ENCODE peak calls at places on chromosomes 2 and 18, in ten cellular contexts. H is CD4-positive, alpha-beta T cell; M is cardiac fibroblast; P is EH; Z is IMR-90; J is activated T-helper 1 cell treated with Interleukin-2 at 50 U/mL for 16 hours; S is activated CD4-positive, alpha-beta T cell treated with anti-CD3 and anti-CD28 coated beads for 24 hours; R is stimulated activated CD8-positive, alpha-beta memory T cell treated with anti-CD3 and anti-CD28 coated beads, Interleukin-7, amount 100 ng/mL, for 1 hour; I is stimulated activated CD4-positive, alpha-beta T cell treated with anti-CD3 and anti-CD28 coated beads, Interleukin-2, amount 100 ng/mL, for 48 hours; T is KG1. E is an unnamed sample.

GRCh38 chr18:23259701-23260661 is 124.7 kb downstream of the CABLES1 start:
- DNase-seq in H (no peak), M (peak), P (peak), Z (peak), J (no peak), S (no peak), R (no peak), I (peak), T (peak), E (peak)

GRCh38 chr2:119943058-119943457 is 69.8 kb upstream of the EPB41L5 start:
- DNase-seq in H (no peak), M (peak), P (no peak), Z (no peak), J (no peak), S (no peak), R (no peak), I (no peak), T (no peak), E (no peak)

GRCh38 chr2:213420829-213421385 is 136.6 kb downstream of the SPAG16 start:
- DNase-seq in H (no peak), M (no peak), P (no peak), Z (no peak), J (no peak), S (no peak), R (no peak), I (no peak), T (no peak), E (no peak)

GRCh38 chr2:101041413-101041812 is 39.3 kb downstream of the RPL31 start:
- DNase-seq in H (no peak), M (peak), P (no peak), Z (no peak), J (no peak), S (no peak), R (no peak), I (no peak), T (no peak), E (no peak)

GRCh38 chr2:221446140-221446539 is 126.0 kb downstream of the EPHA4 start:
- DNase-seq in H (no peak), M (no peak), P (no peak), Z (no peak), J (no peak), S (no peak), R (no peak), I (no peak), T (no peak), E (no peak)

GRCh38 chr2:85356186-85356585 is 1.6 kb downstream of the ELMOD3 start:
- DNase-seq in H (no peak), M (no peak), P (no peak), Z (no peak), J (no peak), S (no peak), R (no peak), I (no peak), T (no peak), E (no peak)

GRCh38 chr2:38750011-38750792 is 959 bp downstream of the SRSF7 start:
- DNase-seq in H (peak), M (peak), P (peak), Z (peak), J (peak), S (peak), R (peak), I (peak), T (no peak), E (no peak)

GRCh38 chr2:39118786-39119499 is 1.9 kb downstream of the SOS1 start:
- DNase-seq in H (no peak), M (no peak), P (no peak), Z (no peak), J (no peak), S (no peak), R (no peak), I (no peak), T (no peak), E (no peak)

GRCh38 chr2:102703748-102704147 is 58.1 kb upstream of the TMEM182 start:
- DNase-seq in H (no peak), M (peak), P (peak), Z (peak), J (no peak), S (no peak), R (no peak), I (no peak), T (no peak), E (no peak)

GRCh38 chr18:59810740-59811520 is 88.9 kb upstream of the PMAIP1 start:
- DNase-seq in H (no peak), M (peak), P (no peak), Z (no peak), J (no peak), S (no peak), R (no peak), I (no peak), T (no peak), E (no peak)

GRCh38 chr2:80560298-80560697 is 255.7 kb upstream of the LRRTM1 start:
- DNase-seq in H (no peak), M (no peak), P (no peak), Z (no peak), J (no peak), S (no peak), R (no peak), I (no peak), T (no peak), E (no peak)

GRCh38 chr18:63774511-63774910 is 707 bp upstream of the SERPINB7 start:
- DNase-seq in H (no peak), M (no peak), P (no peak), Z (no peak), J (no peak), S (no peak), R (no peak), I (no peak), T (no peak), E (no peak)

GRCh38 chr2:162317910-162318279 is 589 bp downstream of the IFIH1 start:
- DNase-seq in H (peak), M (peak), P (peak), Z (no peak), J (no peak), S (no peak), R (no peak), I (peak), T (no peak), E (no peak)

GRCh38 chr2:119657486-119658145 is 21.4 kb upstream of the TMEM177 start:
- DNase-seq in H (no peak), M (peak), P (no peak), Z (no peak), J (no peak), S (no peak), R (no peak), I (no peak), T (no peak), E (no peak)

GRCh38 chr2:156470975-156471583 is 34.9 kb downstream of the GPD2 start:
- DNase-seq in H (no peak), M (no peak), P (no peak), Z (no peak), J (no peak), S (no peak), R (no peak), I (no peak), T (no peak), E (no peak)

GRCh38 chr18:36511791-36512352 is 214.4 kb downstream of the FHOD3 start:
- DNase-seq in H (no peak), M (peak), P (peak), Z (no peak), J (no peak), S (no peak), R (no peak), I (no peak), T (no peak), E (no peak)

GRCh38 chr18:76972838-76973237 is 150.5 kb downstream of the ZNF236 start:
- DNase-seq in H (no peak), M (peak), P (no peak), Z (no peak), J (no peak), S (no peak), R (no peak), I (no peak), T (no peak), E (no peak)

GRCh38 chr2:182980115-182980514 is 58.1 kb downstream of the NCKAP1 start:
- DNase-seq in H (no peak), M (peak), P (peak), Z (peak), J (no peak), S (no peak), R (no peak), I (no peak), T (peak), E (no peak)

GRCh38 chr18:48590678-48591077 is 51.8 kb downstream of the CTIF start:
- DNase-seq in H (no peak), M (peak), P (peak), Z (peak), J (no peak), S (no peak), R (no peak), I (no peak), T (no peak), E (no peak)

GRCh38 chr18:51666717-51667320 is 469.3 kb upstream of the MEX3C start:
- DNase-seq in H (no peak), M (peak), P (no peak), Z (no peak), J (no peak), S (no peak), R (no peak), I (no peak), T (no peak), E (no peak)

GRCh38 chr18:60232541-60232940 is 140.0 kb downstream of the MC4R start:
- DNase-seq in H (no peak), M (no peak), P (no peak), Z (peak), J (no peak), S (no peak), R (no peak), I (no peak), T (no peak), E (no peak)

GRCh38 chr18:7730682-7731081 is 163.6 kb downstream of the PTPRM start:
- DNase-seq in H (no peak), M (no peak), P (no peak), Z (no peak), J (no peak), S (no peak), R (no peak), I (no peak), T (no peak), E (no peak)

GRCh38 chr2:219392754-219393153 is 5.0 kb upstream of the DNPEP start:
- DNase-seq in H (no peak), M (no peak), P (no peak), Z (no peak), J (no peak), S (no peak), R (no peak), I (no peak), T (no peak), E (no peak)

GRCh38 chr2:164808776-164809175 is 32.8 kb downstream of the COBLL1 start:
- DNase-seq in H (no peak), M (peak), P (peak), Z (no peak), J (no peak), S (no peak), R (no peak), I (no peak), T (no peak), E (no peak)

GRCh38 chr2:96512341-96512740 is 7.2 kb upstream of the NEURL3 start:
- DNase-seq in H (no peak), M (no peak), P (no peak), Z (no peak), J (no peak), S (no peak), R (no peak), I (no peak), T (no peak), E (no peak)

GRCh38 chr18:54222922-54223567 is 1.4 kb downstream of the MBD2 start:
- DNase-seq in H (no peak), M (no peak), P (no peak), Z (no peak), J (peak), S (no peak), R (no peak), I (peak), T (no peak), E (no peak)

GRCh38 chr2:3463914-3464313 is 55.4 kb downstream of the ADI1 start:
- DNase-seq in H (no peak), M (no peak), P (no peak), Z (no peak), J (no peak), S (no peak), R (no peak), I (no peak), T (no peak), E (no peak)

GRCh38 chr2:151860613-151861146 is 32.5 kb upstream of the ARL5A start:
- DNase-seq in H (no peak), M (no peak), P (peak), Z (no peak), J (no peak), S (no peak), R (no peak), I (no peak), T (no peak), E (no peak)

GRCh38 chr2:226716126-226716525 is 83.5 kb downstream of the IRS1 start:
- DNase-seq in H (no peak), M (no peak), P (no peak), Z (no peak), J (no peak), S (no peak), R (no peak), I (no peak), T (no peak), E (no peak)